ENCODE peak calls at places on chromosomes 7 and 10, in five cellular contexts. X is tibial artery, H is heart right ventricle, D is IMR-90, R is body of pancreas. C is an unnamed sample. For H3K27me3, the result is how much of the 10 kb centered on the place peaks cover.

GRCh38 chr10:116710021-116710420 is 32.3 kb downstream of the HSPA12A start:
- DNase-seq in D (no peak), X (no peak), H (no peak), R (no peak), C (no peak)

GRCh38 chr10:117899181-117899683 is 147.5 kb downstream of the RAB11FIP2 start:
- DNase-seq in H (no peak), R (no peak), X (no peak), D (no peak), C (no peak)

GRCh38 chr10:69119896-69120295 is 4.1 kb upstream of the VPS26A start:
- DNase-seq in D (no peak), H (no peak), R (no peak), X (no peak), C (no peak)

GRCh38 chr7:106126170-106126938 is 14.2 kb upstream of the SYPL1 start:
- DNase-seq in R (no peak), X (no peak), D (peak), H (no peak), C (no peak)

GRCh38 chr7:94272821-94273583 is 121.7 kb upstream of the COL1A2 start:
- DNase-seq in D (peak), H (no peak), R (no peak), X (no peak), C (no peak)

GRCh38 chr10:120684211-120684610 is 167.0 kb upstream of the WDR11 start:
- DNase-seq in H (no peak), R (no peak), D (no peak), X (no peak), C (no peak)

GRCh38 chr7:8189615-8190014 is 72.4 kb downstream of the ICA1 start:
- DNase-seq in X (no peak), D (no peak), H (no peak), R (no peak), C (no peak)

GRCh38 chr7:93043393-93043985 is 74.3 kb downstream of the SAMD9 start:
- DNase-seq in R (no peak), X (no peak), D (peak), H (peak), C (peak)

GRCh38 chr10:10351451-10351850 is 666.2 kb upstream of the CELF2 start:
- DNase-seq in D (no peak), X (no peak), H (no peak), R (no peak), C (no peak)

GRCh38 chr7:35505031-35505430 is 189.9 kb downstream of the HERPUD2 start:
- DNase-seq in X (no peak), H (no peak), D (no peak), R (no peak), C (no peak)

GRCh38 chr7:33639552-33640197 is 265.7 kb upstream of the BMPER start:
- DNase-seq in X (no peak), D (no peak), H (no peak), R (no peak), C (no peak)

GRCh38 chr7:36303202-36304098 is 86.2 kb upstream of the ANLN start:
- DNase-seq in H (peak), D (peak), R (peak), X (peak), C (peak)

GRCh38 chr10:60200012-60200681 is 189.5 kb downstream of the ANK3 start:
- DNase-seq in H (no peak), X (no peak), D (no peak), R (peak), C (no peak)

GRCh38 chr7:112205348-112206237 is 606 bp downstream of the DOCK4 start:
- DNase-seq in D (peak), X (peak), R (peak), H (peak), C (no peak)

GRCh38 chr10:12961416-12961815 is 40.1 kb downstream of the CCDC3 start:
- DNase-seq in D (no peak), H (no peak), R (no peak), X (peak), C (no peak)

GRCh38 chr10:20040012-20040411 is 223.8 kb downstream of the PLXDC2 start:
- DNase-seq in X (no peak), D (no peak), H (no peak), R (no peak), C (no peak)

GRCh38 chr10:112131361-112131760 is 52.2 kb downstream of the GPAM start:
- DNase-seq in R (no peak), X (no peak), D (no peak), H (no peak), C (no peak)

GRCh38 chr7:132652507-132652906 is 76.2 kb upstream of the PLXNA4 start:
- DNase-seq in D (no peak), X (no peak), H (no peak), R (no peak), C (no peak)

GRCh38 chr10:89301231-89301630 is 615 bp upstream of the IFIT2 start:
- DNase-seq in R (no peak), H (no peak), X (no peak), D (peak), C (no peak)

GRCh38 chr10:35792301-35792700 is 150.2 kb upstream of the FZD8 start:
- DNase-seq in H (no peak), D (peak), R (no peak), X (no peak), C (no peak)

GRCh38 chr7:158473238-158473637 is 114.4 kb downstream of the PTPRN2 start:
- DNase-seq in D (no peak), R (no peak), H (no peak), X (no peak), C (no peak)

GRCh38 chr10:22086730-22087364 is 83.3 kb upstream of the DNAJC1 start:
- DNase-seq in H (peak), D (peak), R (peak), X (peak), C (peak)

GRCh38 chr7:137302075-137302474 is 41.5 kb downstream of the PTN start:
- DNase-seq in R (no peak), D (no peak), X (no peak), H (no peak), C (no peak)

GRCh38 chr7:44380831-44381493 is 55.6 kb upstream of the CAMK2B start:
- DNase-seq in H (no peak), D (peak), X (peak), R (no peak), C (no peak)

GRCh38 chr10:94115725-94116124 is 122.0 kb downstream of the PLCE1 start:
- DNase-seq in D (peak), H (no peak), R (no peak), X (no peak), C (no peak)

GRCh38 chr7:126690848-126691751 is 561.6 kb downstream of the GRM8 start:
- DNase-seq in R (no peak), D (no peak), H (no peak), X (no peak), C (no peak)

GRCh38 chr7:7354674-7355073 is 172.3 kb downstream of the C1GALT1 start:
- DNase-seq in D (no peak), X (no peak), H (no peak), R (no peak), C (no peak)

GRCh38 chr7:32217841-32218467 is 147.7 kb upstream of the PDE1C start:
- DNase-seq in D (no peak), R (no peak), X (no peak), H (no peak), C (no peak)

GRCh38 chr7:30134523-30135270 is at the start of gene MTURN:
- DNase-seq in R (peak), X (peak), D (peak), H (peak), C (no peak)

GRCh38 chr10:21078410-21079329 is 181.6 kb upstream of the NEBL start:
- DNase-seq in H (peak), X (peak), D (peak), R (peak), C (no peak)

GRCh38 chr10:44464503-44464902 is 79.6 kb upstream of the CXCL12 start:
- DNase-seq in H (no peak), X (no peak), D (no peak), R (no peak), C (no peak)
- TF ChIP-seq CTCF in H (no peak), X (no peak), D (no peak), R (no peak), C (no peak)

GRCh38 chr10:101217450-101218281 is 11.6 kb downstream of the LBX1 start:
- DNase-seq in H (no peak), D (peak), R (peak), X (no peak), C (no peak)
- H3K27me3 ChIP-seq in H (half or more), D (half or more), R (half or more), X (half or more), C (half or more)

DNA sequence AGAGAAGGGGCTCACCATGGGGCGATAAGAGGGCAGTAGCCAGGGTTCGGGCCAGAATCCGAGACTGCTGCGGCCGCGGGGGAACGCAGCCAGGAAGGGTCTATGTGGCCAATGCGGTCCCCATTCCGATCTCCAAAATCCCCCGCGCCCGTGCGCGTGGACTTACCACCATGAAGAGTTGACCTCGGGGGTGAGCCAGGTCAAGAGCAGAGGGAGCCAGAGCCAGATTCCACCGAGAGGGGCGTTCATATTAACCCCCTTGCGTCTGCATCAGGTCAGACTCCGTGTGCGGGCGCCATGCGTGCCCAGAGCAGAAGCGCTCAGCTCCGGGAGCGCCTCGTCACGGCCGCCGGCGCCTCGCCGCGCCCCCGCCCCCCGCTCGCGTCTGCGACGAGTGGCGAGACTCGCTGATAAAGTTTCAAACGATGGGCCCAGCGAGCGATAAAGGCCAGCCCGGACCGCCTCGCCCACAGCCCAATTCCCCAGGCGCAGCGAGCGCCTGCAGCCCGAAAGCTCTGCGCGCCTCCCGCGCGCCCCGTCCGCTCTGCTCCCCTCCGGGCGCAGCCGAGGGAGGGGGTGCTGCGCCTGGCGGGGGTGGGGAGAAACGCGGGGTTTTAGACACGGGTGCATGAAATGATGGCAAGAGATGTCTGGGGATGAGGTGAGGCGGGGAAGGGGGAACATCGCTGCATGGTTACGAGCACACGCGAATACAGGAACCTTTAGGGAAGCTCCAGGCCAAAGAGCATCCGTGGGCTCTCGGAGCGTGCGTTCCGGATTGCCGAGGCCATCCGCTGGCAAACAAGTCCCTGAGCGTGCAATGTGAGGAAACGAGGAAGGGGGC is at the start of gene WNT2:
- DNase-seq in R (no peak), X (no peak), D (peak), H (no peak), C (no peak)
- H3K4me3 ChIP-seq in R (no peak), X (peak), D (peak), H (peak), C (peak)

DNA sequence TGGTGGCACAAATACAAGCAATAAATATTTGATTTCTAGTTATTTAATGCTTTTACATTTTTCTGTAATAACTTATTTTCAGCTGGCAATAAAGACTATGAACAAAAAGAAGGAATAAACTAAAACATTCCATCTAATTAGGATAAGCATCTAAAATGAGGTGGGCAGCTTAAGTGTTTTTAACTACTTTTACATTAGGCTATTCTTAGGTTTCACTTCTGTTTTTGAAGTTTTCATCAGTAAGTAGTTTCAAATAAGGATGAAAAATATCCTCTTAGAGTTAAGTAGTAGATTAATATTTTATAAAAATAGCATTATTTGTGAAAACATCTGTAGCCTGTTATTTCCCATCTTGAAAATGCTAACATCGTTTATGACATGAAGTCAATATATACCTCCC is 15.9 kb downstream of the NT5C2 start:
- DNase-seq in H (no peak), D (no peak), X (no peak), R (no peak), C (no peak)
- TF ChIP-seq CTCF in H (no peak), D (no peak), X (no peak), R (no peak), C (no peak)

GRCh38 chr10:131834152-131834810 is 66.5 kb upstream of the PPP2R2D start:
- DNase-seq in R (peak), H (no peak), D (no peak), X (peak), C (no peak)

GRCh38 chr10:131830446-131831130 is 70.2 kb upstream of the PPP2R2D start:
- DNase-seq in H (no peak), R (no peak), X (peak), D (no peak), C (no peak)

GRCh38 chr10:131833446-131834080 is 67.2 kb upstream of the PPP2R2D start:
- DNase-seq in D (no peak), X (peak), R (peak), H (no peak), C (no peak)

GRCh38 chr10:131831561-131831960 is 69.2 kb upstream of the PPP2R2D start:
- DNase-seq in X (peak), H (no peak), R (no peak), D (no peak), C (no peak)

GRCh38 chr10:131832056-131832685 is 68.6 kb upstream of the PPP2R2D start:
- DNase-seq in R (no peak), X (peak), H (no peak), D (no peak), C (no peak)
- H3K27me3 ChIP-seq in R (under half), X (under half), H (under half), D (under half), C (under half)

GRCh38 chr7:157281221-157281998 is 55.4 kb upstream of the DNAJB6 start:
- DNase-seq in H (no peak), R (no peak), D (no peak), X (no peak), C (no peak)

GRCh38 chr7:157279679-157279972 is 57.2 kb upstream of the DNAJB6 start:
- DNase-seq in X (no peak), H (no peak), D (no peak), R (no peak), C (no peak)

GRCh38 chr7:157278791-157279678 is 57.8 kb upstream of the DNAJB6 start:
- DNase-seq in R (peak), X (no peak), D (no peak), H (peak), C (no peak)

GRCh38 chr7:157278167-157278790 is 58.5 kb upstream of the DNAJB6 start:
- DNase-seq in R (no peak), H (no peak), D (no peak), X (no peak), C (no peak)

DNA sequence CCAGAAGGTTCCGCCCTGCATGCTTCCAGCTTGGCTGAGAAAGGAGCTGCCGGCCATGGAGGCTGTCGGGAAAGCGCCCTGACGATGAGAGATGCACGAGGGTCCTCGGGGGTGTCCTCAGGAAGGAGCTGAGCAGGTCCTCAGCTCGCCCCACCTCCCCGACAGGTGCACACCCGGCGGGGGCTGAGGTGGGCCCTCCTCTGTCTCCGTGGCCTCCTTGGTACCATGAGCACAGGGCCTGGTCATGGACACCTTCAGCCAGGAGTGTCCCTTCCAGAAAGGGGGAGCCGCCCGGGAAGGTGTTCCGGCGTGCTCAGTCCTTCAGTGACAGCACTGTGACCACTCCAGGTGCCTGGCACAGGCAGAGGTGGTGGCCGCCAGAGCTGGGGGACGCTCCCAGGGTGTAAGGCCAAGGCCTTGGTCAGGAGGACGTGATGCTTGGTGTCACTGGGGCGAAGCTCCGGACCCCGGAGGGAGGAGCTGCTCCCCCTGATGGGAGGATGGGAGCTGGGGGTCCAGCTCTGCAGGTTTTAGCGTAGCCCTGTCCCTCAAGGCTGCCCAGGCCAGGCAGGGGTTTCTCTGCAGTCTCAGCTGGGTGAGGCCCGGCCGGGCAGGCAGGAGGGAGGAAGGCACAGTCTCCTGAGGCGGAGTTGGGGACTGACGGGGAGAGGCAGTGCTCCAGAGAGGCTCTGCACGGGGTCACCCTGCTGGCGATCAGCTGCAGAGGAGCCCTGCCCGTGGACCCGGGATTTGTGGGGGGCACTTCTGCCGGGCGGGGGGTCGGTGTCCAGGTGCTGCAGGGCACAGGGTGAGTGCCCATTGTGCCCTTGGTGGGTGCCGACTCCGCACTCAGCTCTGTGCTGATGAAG is 56.6 kb upstream of the DNAJB6 start:
- DNase-seq in X (no peak), R (no peak), H (no peak), D (no peak), C (no peak)
- H3K4me3 ChIP-seq in X (peak), R (no peak), H (peak), D (no peak), C (peak)

GRCh38 chr10:14396441-14397048 is 65.8 kb upstream of the FRMD4A start:
- DNase-seq in H (no peak), R (no peak), X (no peak), D (no peak), C (no peak)
- TF ChIP-seq CTCF in H (no peak), R (peak), X (no peak), D (peak), C (peak)

GRCh38 chr10:132030898-132031463 is 34.8 kb upstream of the JAKMIP3 start:
- DNase-seq in H (no peak), X (no peak), R (no peak), D (no peak), C (no peak)
- H3K27me3 ChIP-seq in H (half or more), X (half or more), R (under half), D (half or more), C (under half)